ENCODE peak calls at places on chromosomes 2 and 18, in eight cellular contexts. R is A549, Y is lower lobe of right lung, S is GM23338, H is SK-N-SH, U is sigmoid colon, I is pancreas, G is cardiac muscle cell. Q is an unnamed sample.

GRCh38 chr2:4354678-4355077 is 651.3 kb downstream of the DCDC2C start:
- DNase-seq in R (no peak), Y (no peak), S (peak; percentile 83), H (peak; percentile 51), U (no peak), I (peak; percentile 34), G (peak; percentile 70), Q (no peak)

GRCh38 chr18:65287642-65288041 is 463.2 kb upstream of the CDH7 start:
- DNase-seq in R (no peak), Y (no peak), S (no peak), H (no peak), U (no peak), I (no peak), G (no peak), Q (no peak)

GRCh38 chr18:74901347-74902169 is 303.9 kb downstream of the ZNF407 start:
- DNase-seq in R (no peak), Y (no peak), S (no peak), H (no peak), U (no peak), I (no peak), G (no peak), Q (no peak)

GRCh38 chr2:214856116-214856515 is 46.6 kb upstream of the BARD1 start:
- DNase-seq in R (no peak), Y (no peak), S (peak; percentile 2), H (no peak), U (no peak), I (no peak), G (no peak), Q (no peak)

GRCh38 chr2:231172020-231172419 is 26.4 kb upstream of the ARMC9 start:
- DNase-seq in R (no peak), Y (no peak), S (no peak), H (no peak), U (no peak), I (no peak), G (no peak), Q (no peak)

GRCh38 chr2:38443021-38443541 is 66.0 kb upstream of the ATL2 start:
- DNase-seq in R (no peak), Y (no peak), S (no peak), H (no peak), U (peak; percentile 82), I (no peak), G (no peak), Q (peak; percentile 47)

GRCh38 chr2:165969227-165969626 is 15.7 kb upstream of the TTC21B start:
- DNase-seq in R (no peak), Y (no peak), S (no peak), H (no peak), U (no peak), I (no peak), G (no peak), Q (no peak)

GRCh38 chr2:149513461-149513860 is 74.1 kb downstream of the MMADHC start:
- DNase-seq in R (no peak), Y (no peak), S (no peak), H (no peak), U (no peak), I (no peak), G (no peak), Q (no peak)

GRCh38 chr2:42436370-42436769 is 57.4 kb downstream of the KCNG3 start:
- DNase-seq in R (no peak), Y (no peak), S (no peak), H (no peak), U (no peak), I (no peak), G (no peak), Q (no peak)

GRCh38 chr18:36284671-36285295 is 12.7 kb upstream of the FHOD3 start:
- DNase-seq in R (peak; percentile 20), Y (no peak), S (peak; percentile 88), H (peak; percentile 55), U (no peak), I (peak; percentile 50), G (peak; percentile 67), Q (peak; percentile 41)

GRCh38 chr2:120445431-120446143 is 99.7 kb downstream of the INHBB start:
- DNase-seq in R (no peak), Y (no peak), S (no peak), H (no peak), U (no peak), I (peak; percentile 80), G (peak; percentile 45), Q (no peak)

GRCh38 chr2:69625078-69625788 is 18.3 kb downstream of the AAK1 start:
- DNase-seq in R (no peak), Y (no peak), S (no peak), H (no peak), U (no peak), I (no peak), G (no peak), Q (no peak)

GRCh38 chr2:136129601-136130000 is 11.7 kb upstream of the CXCR4 start:
- DNase-seq in R (no peak), Y (no peak), S (no peak), H (no peak), U (no peak), I (no peak), G (no peak), Q (no peak)

GRCh38 chr2:104474725-104475124 is 379.2 kb upstream of the POU3F3 start:
- DNase-seq in R (no peak), Y (no peak), S (no peak), H (no peak), U (no peak), I (no peak), G (no peak), Q (no peak)

GRCh38 chr2:50529600-50530218 is 502.2 kb downstream of the NRXN1 start:
- DNase-seq in R (peak; percentile 8), Y (no peak), S (peak; percentile 74), H (peak; percentile 19), U (no peak), I (no peak), G (peak; percentile 64), Q (no peak)

GRCh38 chr2:100104718-100105677 is 37.4 kb downstream of the AFF3 start:
- DNase-seq in R (no peak), Y (no peak), S (peak; percentile 51), H (peak; percentile 90), U (no peak), I (no peak), G (peak; percentile 78), Q (no peak)

GRCh38 chr2:112803691-112804521 is 19.6 kb upstream of the IL1A start:
- DNase-seq in R (peak; percentile 55), Y (no peak), S (no peak), H (no peak), U (no peak), I (no peak), G (no peak), Q (no peak)

GRCh38 chr18:4961121-4961909 is 235.7 kb downstream of the AKAIN1 start:
- DNase-seq in R (no peak), Y (no peak), S (no peak), H (no peak), U (no peak), I (no peak), G (no peak), Q (no peak)

GRCh38 chr2:146844226-146844990 is 1000.4 kb upstream of the ACVR2A start:
- DNase-seq in R (no peak), Y (no peak), S (no peak), H (no peak), U (no peak), I (no peak), G (no peak), Q (no peak)

GRCh38 chr2:240482141-240482540 is 46.7 kb downstream of the GPC1 start:
- DNase-seq in R (no peak), Y (peak; percentile 27), S (no peak), H (peak; percentile 14), U (no peak), I (no peak), G (no peak), Q (no peak)

GRCh38 chr2:170922683-170923494 is 6.2 kb upstream of the GORASP2 start:
- DNase-seq in R (no peak), Y (no peak), S (no peak), H (no peak), U (no peak), I (no peak), G (no peak), Q (no peak)

GRCh38 chr18:47968721-47969120 is 38.3 kb upstream of the SMAD2 start:
- DNase-seq in R (peak; percentile 22), Y (no peak), S (no peak), H (no peak), U (no peak), I (no peak), G (no peak), Q (no peak)

GRCh38 chr18:45325791-45326190 is 289.5 kb upstream of the SLC14A2 start:
- DNase-seq in R (no peak), Y (no peak), S (no peak), H (no peak), U (no peak), I (no peak), G (no peak), Q (no peak)

GRCh38 chr2:47015206-47015605 is 99.6 kb upstream of the MCFD2 start:
- DNase-seq in R (no peak), Y (no peak), S (no peak), H (peak; percentile 72), U (no peak), I (no peak), G (no peak), Q (no peak)

GRCh38 chr18:26546875-26547301 is 1.5 kb downstream of the KCTD1 start:
- DNase-seq in R (no peak), Y (no peak), S (no peak), H (peak; percentile 17), U (no peak), I (no peak), G (no peak), Q (no peak)
- H3K27ac ChIP-seq in R (peak overlapping the region; percentile 99), Y (no peak overlapping the region), S (no peak overlapping the region), H (no peak overlapping the region), U (no peak overlapping the region), I (no peak overlapping the region), G (no peak overlapping the region), Q (peak overlapping the region; percentile 86)

DNA sequence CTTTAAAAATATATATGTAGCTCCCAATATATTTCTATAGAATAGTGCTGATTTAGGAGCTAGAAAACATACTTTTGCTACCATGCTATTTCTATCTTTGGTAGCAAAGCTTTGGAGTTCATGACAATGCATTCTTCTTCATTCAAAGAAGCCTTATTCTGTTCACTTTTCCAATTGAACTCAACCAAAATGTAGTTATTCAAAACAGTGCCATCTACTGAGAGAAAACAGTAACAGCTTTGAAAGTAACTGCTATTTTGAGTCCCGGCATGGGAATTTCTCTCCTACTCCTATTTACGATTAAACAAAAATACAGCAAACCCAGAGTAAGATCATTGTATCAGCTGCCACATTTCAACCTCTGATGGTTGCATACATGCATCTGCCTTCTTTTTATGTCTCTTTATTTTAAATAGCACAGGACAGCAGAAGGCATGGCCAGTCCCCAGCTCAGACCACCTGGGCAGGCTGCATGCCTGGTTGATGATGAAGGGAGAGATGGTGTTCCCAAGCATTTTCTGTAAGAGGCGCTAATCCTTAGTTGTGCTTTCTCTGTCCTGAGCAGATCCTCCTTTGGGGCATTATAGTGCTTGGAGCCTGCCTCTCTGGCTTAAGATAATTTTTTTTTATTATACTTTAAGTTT is 69.7 kb upstream of the SULT1C3 start:
- DNase-seq in R (peak; percentile 9), Y (no peak), S (peak; percentile 74), H (peak; percentile 9), U (no peak), I (no peak), G (peak; percentile 34), Q (no peak)
- TF ChIP-seq CTCF in R (peak; percentile 54), Y (no peak), S (peak; percentile 66), H (peak; percentile 69), U (no peak), I (peak; percentile 22), G (peak; percentile 47), Q (peak; percentile 39)

GRCh38 chr2:64262068-64262467 is 117.8 kb upstream of the PELI1 start:
- DNase-seq in R (no peak), Y (no peak), S (no peak), H (no peak), U (no peak), I (peak; percentile 17), G (no peak), Q (no peak)
- H3K27ac ChIP-seq in R (no peak overlapping the region), Y (no peak overlapping the region), S (no peak overlapping the region), H (no peak overlapping the region), U (no peak overlapping the region), I (no peak overlapping the region), G (no peak overlapping the region), Q (peak overlapping the region; percentile 36)

GRCh38 chr2:218993345-218994315 is at the start of gene CRYBA2:
- DNase-seq in R (no peak), Y (no peak), S (peak; percentile 59), H (peak; percentile 16), U (no peak), I (no peak), G (no peak), Q (no peak)
- TF ChIP-seq CTCF in R (no peak), Y (no peak), S (no peak), H (no peak), U (no peak), I (no peak), G (peak; percentile 30), Q (no peak)

Q was measured in dorsolateral prefrontal cortex.